ENCODE peak calls at places on chromosome 11, in four cellular contexts. W, V, N and J are unnamed samples.

GRCh38 chr11:69656536-69657455 is 15.8 kb downstream of the CCND1 start:
- DNase-seq in N (no peak), W (no peak), V (no peak), J (no peak)

GRCh38 chr11:16745950-16746349 is 7.5 kb downstream of the C11orf58 start:
- DNase-seq in V (no peak), W (no peak), N (no peak), J (no peak)

GRCh38 chr11:111978028-111978771 is 41.1 kb downstream of the DIXDC1 start:
- DNase-seq in V (peak), N (no peak), W (peak), J (no peak)

GRCh38 chr11:7520981-7521487 is 7.2 kb downstream of the PPFIBP2 start:
- DNase-seq in V (no peak), N (no peak), W (no peak), J (no peak)

GRCh38 chr11:72138821-72139390 is 3.4 kb downstream of the FOLR3 start:
- DNase-seq in N (no peak), W (no peak), V (no peak), J (no peak)

GRCh38 chr11:11620966-11621880 is 582 bp downstream of the GALNT18 start:
- DNase-seq in W (no peak), V (no peak), N (no peak), J (no peak)

GRCh38 chr11:121412000-121412587 is 40.0 kb upstream of the SORL1 start:
- DNase-seq in W (no peak), N (no peak), V (no peak), J (no peak)

GRCh38 chr11:44618561-44619425 is 53.3 kb downstream of the CD82 start:
- DNase-seq in V (no peak), W (no peak), N (no peak), J (no peak)

GRCh38 chr11:68115285-68115684 is 5.9 kb downstream of the CHKA start:
- DNase-seq in N (no peak), W (no peak), V (no peak), J (no peak)

GRCh38 chr11:70119502-70119901 is 41.4 kb downstream of the ANO1 start:
- DNase-seq in N (no peak), W (no peak), V (no peak), J (no peak)

GRCh38 chr11:133815636-133816035 is 29.7 kb downstream of the SPATA19 start:
- DNase-seq in W (no peak), N (no peak), V (no peak), J (no peak)

GRCh38 chr11:126140106-126140931 is 71.1 kb downstream of the RPUSD4 start:
- DNase-seq in N (no peak), V (no peak), W (no peak), J (no peak)

GRCh38 chr11:120698918-120699317 is 187.4 kb downstream of the GRIK4 start:
- DNase-seq in W (no peak), N (no peak), V (no peak), J (no peak)

GRCh38 chr11:116387623-116388022 is 385.2 kb downstream of the BUD13 start:
- DNase-seq in V (no peak), N (no peak), W (no peak), J (no peak)

GRCh38 chr11:65560555-65561418 is 2.6 kb upstream of the LTBP3 start:
- DNase-seq in N (no peak), V (no peak), W (no peak), J (no peak)

GRCh38 chr11:37104380-37104779 is 506.3 kb upstream of the RAG2 start:
- DNase-seq in W (no peak), N (no peak), V (no peak), J (no peak)

GRCh38 chr11:20158597-20159257 is 1.5 kb downstream of the DBX1 start:
- DNase-seq in V (peak), N (no peak), W (no peak), J (no peak)

GRCh38 chr11:11977206-11977938 is 31.1 kb downstream of the DKK3 start:
- DNase-seq in V (no peak), N (no peak), W (no peak), J (peak)

GRCh38 chr11:99069831-99070444 is 49.2 kb downstream of the CNTN5 start:
- DNase-seq in V (no peak), W (peak), N (peak), J (no peak)

GRCh38 chr11:106520146-106520912 is 442.9 kb downstream of the AASDHPPT start:
- DNase-seq in V (no peak), W (no peak), N (no peak), J (no peak)

GRCh38 chr11:65454696-65455456 is 32.3 kb downstream of the NEAT1 start:
- DNase-seq in V (peak), N (peak), W (peak), J (peak)

GRCh38 chr11:108592591-108593213 is 866 bp downstream of the EXPH5 start:
- DNase-seq in N (no peak), V (peak), W (no peak), J (no peak)

GRCh38 chr11:77158041-77158695 is 30.1 kb downstream of the MYO7A start:
- DNase-seq in N (no peak), W (no peak), V (no peak), J (no peak)
- TF ChIP-seq SP1 in N (no peak), W (no peak), V (no peak), J (no peak)

GRCh38 chr11:28529046-28529445 is 420.9 kb downstream of the METTL15 start:
- DNase-seq in W (no peak), V (no peak), N (no peak), J (no peak)
- TF ChIP-seq EGR1 in W (no peak), V (no peak), N (no peak), J (no peak)

GRCh38 chr11:78995166-78995565 is 420.5 kb upstream of the NARS2 start:
- DNase-seq in W (no peak), V (no peak), N (no peak), J (no peak)

GRCh38 chr11:78993800-78994430 is 419.3 kb upstream of the NARS2 start:
- DNase-seq in V (no peak), W (no peak), N (no peak), J (no peak)

GRCh38 chr11:78987748-78988147 is 413.1 kb upstream of the NARS2 start:
- DNase-seq in N (no peak), V (no peak), W (no peak), J (no peak)

GRCh38 chr11:78986305-78986704 is 411.6 kb upstream of the NARS2 start:
- DNase-seq in W (no peak), V (no peak), N (no peak), J (no peak)

DNA sequence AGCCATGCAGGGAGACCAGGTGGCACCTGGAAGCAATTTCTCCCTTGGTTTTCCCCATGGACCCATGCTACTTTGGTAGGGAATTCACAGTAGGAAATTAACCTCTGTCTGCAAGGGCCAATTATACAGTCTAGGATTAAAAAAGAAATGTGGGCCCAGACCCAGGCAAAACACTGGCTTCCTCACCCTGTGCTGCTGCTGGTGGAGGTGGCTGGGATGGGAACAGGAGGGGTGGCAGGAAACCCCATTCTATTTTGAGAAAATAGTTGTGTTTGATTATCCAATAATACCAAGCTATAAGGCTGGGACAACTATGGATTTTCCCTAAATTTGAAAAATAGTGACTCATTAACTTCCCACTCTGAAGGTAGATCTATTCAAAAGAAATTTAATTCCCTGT is 417.0 kb upstream of the NARS2 start:
- DNase-seq in N (no peak), W (no peak), V (no peak), J (no peak)
- TF ChIP-seq SP1 in N (no peak), W (no peak), V (no peak), J (no peak)

DNA sequence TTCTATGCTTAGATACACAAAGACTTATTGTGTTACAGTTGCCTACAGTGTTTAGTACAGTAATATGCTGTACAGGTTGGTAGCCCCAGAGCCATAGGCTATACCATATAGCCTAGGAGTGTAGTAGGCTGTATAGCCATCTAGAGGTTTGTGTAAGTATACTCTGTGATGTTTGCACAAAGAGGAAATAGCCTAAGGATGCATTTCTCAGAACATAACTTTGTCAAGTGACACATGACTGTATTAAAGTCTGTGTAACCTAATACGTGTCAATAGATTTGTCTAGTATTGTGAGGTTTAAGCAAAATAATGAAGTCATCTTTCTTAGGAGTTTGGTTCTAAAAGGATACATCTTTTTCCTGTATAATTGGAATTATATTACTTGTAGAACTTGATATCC is 5.5 kb downstream of the ZC3H12C start:
- DNase-seq in N (no peak), V (no peak), W (no peak), J (no peak)
- TF ChIP-seq EGR1 in N (no peak), V (no peak), W (no peak), J (no peak)

DNA sequence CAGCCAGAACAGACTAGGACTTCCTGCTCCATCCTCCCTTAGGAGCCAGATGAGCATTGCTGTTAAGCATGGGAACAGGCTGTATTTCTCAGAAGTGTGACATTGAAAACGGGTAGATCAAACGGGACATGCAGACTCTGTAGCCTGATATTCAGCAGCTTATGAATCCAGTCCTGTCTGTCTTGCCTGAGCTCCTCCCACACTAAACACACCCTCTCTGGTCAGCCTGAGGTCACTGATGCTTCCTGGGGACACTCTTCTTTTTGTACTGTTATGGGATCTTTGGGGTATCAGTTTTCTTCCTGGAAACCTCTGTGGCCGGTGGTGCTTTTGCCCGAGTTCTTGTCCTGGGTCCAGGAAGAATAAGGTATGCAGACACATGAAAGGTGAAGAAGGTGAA is 35.8 kb downstream of the C11orf91 start:
- DNase-seq in V (no peak), W (no peak), N (no peak), J (no peak)
- TF ChIP-seq SP1 in V (no peak), W (no peak), N (no peak), J (no peak)

GRCh38 chr11:61372659-61373058 is 10.5 kb downstream of the TMEM138 start:
- DNase-seq in V (no peak), N (no peak), W (no peak), J (no peak)
- TF ChIP-seq EGR1 in V (no peak), N (no peak), W (no peak), J (no peak)

DNA sequence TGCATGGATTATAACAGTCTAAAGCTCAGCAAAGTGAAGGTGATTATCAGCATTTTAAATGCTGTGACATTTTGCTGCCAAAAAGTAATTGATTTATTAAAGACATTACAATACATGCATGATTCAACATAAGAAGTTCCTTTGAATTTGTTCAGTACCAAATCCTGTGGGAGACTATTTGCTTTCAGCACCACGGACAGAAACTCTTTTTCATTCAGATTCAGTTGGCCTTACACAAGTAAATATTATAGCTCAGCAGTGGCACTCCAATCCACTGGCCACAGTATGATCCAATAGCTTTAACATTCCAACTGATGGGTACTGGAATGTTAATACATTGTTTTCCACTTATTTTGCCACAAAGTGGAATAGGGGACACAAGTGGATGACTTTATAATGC is 806.7 kb downstream of the NTM start:
- DNase-seq in W (no peak), V (no peak), N (no peak), J (no peak)
- TF ChIP-seq SP1 in W (no peak), V (no peak), N (no peak), J (no peak)

GRCh38 chr11:33645686-33646085 is 54.9 kb downstream of the C11orf91 start:
- DNase-seq in W (no peak), N (no peak), V (no peak), J (no peak)

GRCh38 chr11:33643167-33643817 is 57.3 kb downstream of the C11orf91 start:
- DNase-seq in W (no peak), V (no peak), N (no peak), J (no peak)

GRCh38 chr11:33640730-33641371 is 59.8 kb downstream of the C11orf91 start:
- DNase-seq in N (no peak), W (no peak), V (no peak), J (no peak)

GRCh38 chr11:33638608-33639007 is 62.0 kb downstream of the C11orf91 start:
- DNase-seq in W (no peak), V (no peak), N (no peak), J (no peak)

DNA sequence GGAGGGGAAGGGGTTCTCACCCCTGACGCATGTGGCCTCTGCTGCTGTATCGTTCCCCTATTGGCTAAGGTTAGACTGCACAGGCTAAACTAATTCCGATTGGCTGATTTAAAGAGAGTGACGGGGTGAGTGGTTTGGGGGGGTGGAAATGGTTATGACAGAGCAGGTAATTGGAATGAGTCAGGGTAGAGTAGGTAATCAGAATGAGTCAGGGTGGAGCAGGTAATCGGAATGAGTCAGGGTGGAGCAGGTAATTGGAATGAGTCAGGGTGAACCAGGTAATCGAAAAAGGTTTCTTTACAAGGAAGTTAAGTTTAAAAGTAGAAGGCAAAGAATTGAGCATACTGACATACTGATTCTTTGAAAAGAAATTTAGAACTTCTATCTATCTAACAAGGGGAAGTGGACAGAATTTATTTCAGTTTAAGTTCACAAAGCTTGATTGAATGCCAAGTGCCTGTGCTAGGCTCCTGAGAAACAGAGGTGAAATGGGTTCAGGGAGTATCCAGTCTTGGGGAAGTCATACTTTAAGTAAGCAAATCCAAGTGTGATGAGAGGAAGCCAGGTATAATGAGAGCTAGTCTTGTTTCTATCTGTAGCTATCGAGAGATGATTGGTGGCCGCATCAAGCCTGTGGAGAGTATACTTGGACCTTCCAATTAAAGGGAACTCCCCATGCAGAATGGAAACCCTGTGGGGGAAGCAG is 58.0 kb downstream of the C11orf91 start:
- DNase-seq in W (no peak), V (no peak), N (no peak), J (peak)
- TF ChIP-seq EGR1 in W (no peak), V (no peak), N (no peak), J (peak)